ENCODE peak calls at places on chromosomes 16 and 17, in four cellular contexts. U is T-helper 2 cell, Z is breast epithelium, G is GOT3. D is an unnamed sample.

GRCh38 chr16:86272744-86273143 is 237.6 kb upstream of the FOXF1 start:
- DNase-seq in G (no peak), Z (no peak), U (no peak), D (no peak)

GRCh38 chr17:29747660-29748059 is 124.9 kb upstream of the CORO6 start:
- DNase-seq in U (no peak), Z (no peak), G (no peak), D (no peak)

GRCh38 chr17:2214887-2215615 is 88.5 kb downstream of the SMG6 start:
- DNase-seq in Z (no peak), U (no peak), G (no peak), D (no peak)

GRCh38 chr17:31596382-31597323 is 205.2 kb downstream of the RAB11FIP4 start:
- DNase-seq in G (peak), U (no peak), Z (peak), D (peak)

GRCh38 chr17:77402159-77402731 is 261.5 kb downstream of the SEC14L1 start:
- DNase-seq in Z (no peak), U (no peak), G (no peak), D (no peak)

GRCh38 chr16:69796285-69797118 is 34.4 kb downstream of the WWP2 start:
- DNase-seq in G (no peak), U (no peak), Z (no peak), D (no peak)

GRCh38 chr17:63193827-63194226 is 227.8 kb downstream of the TANC2 start:
- DNase-seq in U (no peak), Z (no peak), G (no peak), D (no peak)

GRCh38 chr17:4365103-4365627 is 1.3 kb downstream of the UBE2G1 start:
- DNase-seq in G (peak), U (peak), Z (peak), D (peak)

D was measured in tibial nerve.